ENCODE peak calls at places on chromosomes 5 and 9, in seven cellular contexts. L is tibial artery; O is WERI-Rb-1; U is left ventricle myocardium inferior; T is CD8-positive, alpha-beta memory T cell; V is CD8-positive, alpha-beta T cell; B is cardiac muscle cell. G is an unnamed sample. For H3K9me3, the result is how much of the 10 kb centered on the place peaks cover.

GRCh38 chr5:41503860-41504259 is 6.5 kb downstream of the PLCXD3 start:
- DNase-seq in B (no peak), O (peak), V (no peak), T (no peak), U (no peak), L (no peak), G (no peak)

GRCh38 chr5:28310696-28311095 is 1272.3 kb upstream of the CDH9 start:
- DNase-seq in O (no peak), V (no peak), L (no peak), T (no peak), B (no peak), U (no peak), G (no peak)

GRCh38 chr9:129140397-129141065 is 29.3 kb downstream of the PTPA start:
- DNase-seq in B (peak), O (peak), T (no peak), V (peak), L (no peak), U (peak), G (peak)

GRCh38 chr5:58842851-58843250 is 260.0 kb downstream of the RAB3C start:
- DNase-seq in L (no peak), T (no peak), O (no peak), U (no peak), V (no peak), B (peak), G (no peak)

GRCh38 chr9:135612981-135613910 is 26.1 kb downstream of the GLT6D1 start:
- DNase-seq in L (no peak), T (no peak), V (no peak), O (no peak), B (no peak), U (no peak), G (no peak)

GRCh38 chr9:124629600-124629999 is 122.4 kb upstream of the NR5A1 start:
- DNase-seq in V (no peak), O (no peak), B (peak), L (no peak), T (no peak), U (no peak), G (no peak)

GRCh38 chr9:124764774-124765438 is 6.2 kb downstream of the NR6A1 start:
- DNase-seq in B (peak), V (no peak), U (no peak), T (no peak), O (no peak), L (no peak), G (no peak)

GRCh38 chr5:37850128-37850865 is 10.5 kb upstream of the GDNF start:
- DNase-seq in O (no peak), B (peak), U (no peak), T (no peak), V (no peak), L (no peak), G (no peak)

GRCh38 chr9:129386812-129387177 is 208.7 kb upstream of the IER5L start:
- DNase-seq in B (no peak), U (no peak), L (no peak), T (no peak), O (no peak), V (no peak), G (no peak)

GRCh38 chr5:72040513-72040912 is 66.8 kb upstream of the MAP1B start:
- DNase-seq in U (no peak), V (no peak), L (no peak), B (no peak), O (no peak), T (no peak), G (no peak)
- H3K4me3 ChIP-seq in U (no peak), V (no peak), L (no peak), B (no peak), O (no peak), T (no peak), G (no peak)

GRCh38 chr5:170289749-170290148 is 7.8 kb downstream of the LCP2 start:
- DNase-seq in B (no peak), O (no peak), L (peak), V (no peak), U (peak), T (no peak), G (peak)

GRCh38 chr5:170293273-170293672 is 4.3 kb downstream of the LCP2 start:
- DNase-seq in U (no peak), B (no peak), L (peak), V (peak), T (peak), O (no peak), G (no peak)

GRCh38 chr5:170292509-170292908 is 5.1 kb downstream of the LCP2 start:
- DNase-seq in U (no peak), O (no peak), T (no peak), V (no peak), B (no peak), L (no peak), G (no peak)

GRCh38 chr5:170287532-170287931 is 10.0 kb downstream of the LCP2 start:
- DNase-seq in T (no peak), B (peak), U (peak), V (no peak), O (no peak), L (peak), G (peak)

DNA sequence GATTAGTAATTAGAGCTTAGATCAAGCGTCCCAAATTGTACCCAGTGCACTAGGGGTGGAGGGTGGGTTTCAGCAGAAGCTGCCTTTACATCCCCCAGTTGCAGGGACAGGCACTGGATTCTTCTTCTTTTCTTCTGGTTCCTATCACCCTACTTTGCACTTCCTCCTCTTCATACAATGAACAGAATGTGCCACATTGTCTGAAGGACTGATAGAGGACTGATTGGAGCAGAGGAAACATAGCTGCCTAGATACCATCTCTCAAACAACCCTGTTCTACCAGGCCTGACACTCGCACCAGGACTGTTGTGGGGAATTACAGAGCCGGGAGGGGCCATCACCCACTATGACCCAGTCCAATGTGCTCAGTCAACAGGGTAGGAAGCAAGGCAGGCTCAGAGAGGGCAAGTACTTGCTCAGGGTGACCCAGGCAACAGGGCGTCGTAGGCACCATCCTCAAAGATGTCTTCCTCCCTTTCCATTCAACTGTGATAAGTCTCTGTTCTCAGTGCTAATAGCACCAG is 6.2 kb downstream of the LCP2 start:
- DNase-seq in O (no peak), B (no peak), T (no peak), L (no peak), U (no peak), V (no peak), G (no peak)
- H3K27ac ChIP-seq in O (no peak), B (no peak), T (no peak), L (no peak), U (no peak), V (peak), G (no peak)

DNA sequence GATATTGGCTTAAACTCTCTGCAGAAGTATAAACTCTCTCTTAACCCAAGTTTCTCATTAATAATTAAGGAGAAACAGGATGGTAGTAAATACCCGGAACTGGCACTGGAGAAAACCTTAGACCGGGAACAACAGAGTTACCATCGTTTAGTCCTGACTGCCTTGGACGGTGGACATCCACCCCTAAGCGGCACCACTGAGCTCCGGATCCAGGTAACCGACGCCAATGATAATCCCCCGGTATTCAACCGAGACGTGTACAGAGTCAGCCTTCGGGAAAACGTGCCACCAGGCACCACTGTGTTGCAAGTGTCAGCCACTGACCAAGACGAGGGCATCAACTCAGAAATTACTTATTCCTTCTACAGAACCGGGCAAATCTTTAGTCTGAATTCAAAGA is 861 bp downstream of the PCDHGB5 start:
- DNase-seq in V (no peak), U (no peak), B (no peak), L (no peak), O (no peak), T (no peak), G (no peak)
- H3K9me3 ChIP-seq in V (under half), U (half or more), B (under half), L (under half), O (under half), T (under half), G (under half)

GRCh38 chr5:113166710-113167366 is 190.2 kb downstream of the DCP2 start:
- DNase-seq in V (no peak), B (peak), L (no peak), U (no peak), T (no peak), O (no peak), G (no peak)

GRCh38 chr5:113167985-113168384 is 191.4 kb downstream of the DCP2 start:
- DNase-seq in U (no peak), L (no peak), B (no peak), T (no peak), V (no peak), O (no peak), G (no peak)

GRCh38 chr5:113164016-113164415 is 187.4 kb downstream of the DCP2 start:
- DNase-seq in B (no peak), V (no peak), O (peak), L (no peak), U (no peak), T (no peak), G (no peak)

GRCh38 chr5:113163328-113163727 is 186.7 kb downstream of the DCP2 start:
- DNase-seq in B (peak), L (no peak), U (no peak), O (no peak), V (no peak), T (no peak), G (no peak)

GRCh38 chr5:113166285-113166684 is 189.7 kb downstream of the DCP2 start:
- DNase-seq in U (no peak), V (no peak), L (no peak), O (no peak), T (no peak), B (peak), G (no peak)
- H3K4me3 ChIP-seq in U (no peak), V (no peak), L (no peak), O (no peak), T (no peak), B (no peak), G (no peak)

DNA sequence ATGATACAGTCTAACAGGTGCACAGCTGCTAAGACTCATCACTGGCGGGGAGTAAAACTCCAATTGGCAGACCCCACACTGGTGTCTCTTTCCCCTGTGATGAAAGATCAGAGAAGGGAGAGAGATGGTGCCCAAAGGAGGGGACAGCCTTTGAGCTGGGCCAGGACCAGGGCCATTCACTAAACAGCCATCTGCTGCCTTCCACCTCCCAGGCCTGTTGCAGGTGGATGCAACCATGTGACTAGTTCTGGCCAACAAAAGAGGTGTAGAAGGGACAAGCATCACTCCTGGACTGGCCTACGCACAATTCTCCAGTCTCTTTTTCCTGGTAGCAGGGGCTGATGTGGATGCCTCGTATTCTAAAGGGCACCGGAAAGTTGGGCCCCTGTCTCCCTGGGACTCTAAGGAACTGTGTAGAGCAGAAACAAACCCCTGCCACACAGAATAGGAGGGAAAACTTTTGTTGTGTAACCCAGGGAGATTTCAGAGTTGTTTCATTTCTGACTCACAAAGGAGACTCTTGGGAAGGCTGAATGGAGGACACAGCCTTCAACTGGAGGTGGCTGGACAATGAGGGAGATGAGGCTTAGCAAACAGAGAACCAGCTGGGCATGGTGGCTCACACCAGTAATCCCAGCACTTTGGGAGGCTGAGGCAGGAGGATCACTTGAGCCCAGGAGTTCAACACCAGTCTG is 26.9 kb downstream of the TNIP1 start:
- DNase-seq in U (no peak), T (no peak), L (no peak), V (no peak), O (no peak), B (no peak), G (no peak)
- H3K27ac ChIP-seq in U (no peak), T (no peak), L (no peak), V (no peak), O (no peak), B (no peak), G (no peak)

GRCh38 chr9:118038713-118039112 is 334.5 kb downstream of the TLR4 start:
- DNase-seq in O (peak), L (no peak), U (no peak), V (no peak), B (no peak), T (no peak), G (no peak)
- H3K9me3 ChIP-seq in O (under half), L (under half), U (under half), V (under half), B (under half), T (under half), G (under half)

GRCh38 chr5:524442-525163 is at the start of gene SLC9A3:
- DNase-seq in O (no peak), U (no peak), V (no peak), B (no peak), L (no peak), T (no peak), G (peak)
- H3K4me3 ChIP-seq in O (peak), U (peak), V (no peak), B (peak), L (no peak), T (no peak), G (peak)

DNA sequence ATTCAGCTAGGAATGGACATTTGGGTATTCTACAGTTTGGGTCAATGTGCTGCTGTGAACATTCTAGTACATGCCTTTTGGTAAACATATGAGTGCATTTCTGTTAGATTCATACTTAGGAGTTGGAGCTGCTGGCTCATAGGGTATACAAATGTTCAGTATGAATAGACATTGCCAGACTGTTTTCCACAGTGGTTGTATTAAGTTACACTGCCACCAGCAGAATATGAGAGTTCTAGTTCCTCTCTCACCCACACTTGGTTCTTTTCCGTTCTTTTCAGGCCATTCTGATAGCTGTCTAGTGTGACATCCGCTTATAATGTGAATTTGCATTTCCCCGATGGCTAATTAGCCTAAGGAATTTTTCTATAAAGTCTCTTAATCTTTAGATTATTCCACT is 25.0 kb downstream of the STOM start:
- DNase-seq in L (no peak), O (no peak), T (no peak), B (no peak), U (no peak), V (no peak), G (no peak)
- H3K27ac ChIP-seq in L (no peak), O (no peak), T (no peak), B (no peak), U (peak), V (no peak), G (no peak)

GRCh38 chr5:55429221-55429620 is 105.5 kb downstream of the PLPP1 start:
- DNase-seq in O (no peak), T (no peak), L (no peak), B (no peak), U (no peak), V (no peak), G (no peak)

GRCh38 chr5:55427157-55427556 is 107.6 kb downstream of the PLPP1 start:
- DNase-seq in V (no peak), O (no peak), T (no peak), B (peak), U (no peak), L (no peak), G (peak)

GRCh38 chr5:55432549-55432948 is 102.2 kb downstream of the PLPP1 start:
- DNase-seq in U (no peak), T (no peak), B (no peak), V (no peak), O (no peak), L (no peak), G (no peak)

GRCh38 chr5:55426455-55426854 is 108.3 kb downstream of the PLPP1 start:
- DNase-seq in T (no peak), L (no peak), B (no peak), V (no peak), U (no peak), O (no peak), G (no peak)

DNA sequence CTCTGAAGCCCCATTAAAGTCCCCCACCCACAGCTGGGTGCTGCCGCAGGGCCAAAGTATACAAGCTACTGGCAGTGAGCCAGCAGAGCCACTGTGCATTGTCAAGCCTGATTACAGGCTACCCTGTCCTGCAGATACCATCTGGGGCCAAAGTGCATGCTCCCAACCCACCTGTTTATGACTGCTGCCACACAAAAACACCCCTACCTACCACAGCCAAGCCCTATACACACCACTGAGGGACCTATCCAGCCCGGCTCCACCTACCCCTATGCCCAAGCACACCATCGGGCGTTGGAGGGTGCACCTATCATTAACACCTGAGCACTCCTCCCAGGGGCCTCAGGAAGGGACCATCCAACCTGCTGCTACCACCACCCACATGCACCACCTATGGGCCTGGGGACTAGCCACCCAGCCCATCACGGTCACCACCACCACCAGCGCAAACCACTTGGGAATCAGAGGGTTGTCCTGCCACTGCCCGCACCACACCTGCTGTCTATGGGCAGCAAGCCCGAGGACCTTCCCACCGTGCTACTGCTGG is 105.0 kb downstream of the PLPP1 start:
- DNase-seq in O (no peak), T (no peak), L (no peak), U (no peak), B (no peak), V (no peak), G (peak)
- H3K9me3 ChIP-seq in O (under half), T (under half), L (under half), U (under half), B (under half), V (under half), G (under half)